ENCODE peak calls at places on chromosomes 5 and 9, in eight cellular contexts. Q is A549, D is SK-N-SH, M is Panc1, L is HepG2, Y is HCT116, J is K562, G is HL-60. A is an unnamed sample.

GRCh38 chr9:96859461-96860198 is 5.3 kb upstream of the ZNF782 start:
- DNase-seq in D (peak), Q (no peak), G (no peak), J (no peak), M (no peak), L (no peak), Y (no peak), A (no peak)

GRCh38 chr5:169805527-169805934 is 168.5 kb downstream of the DOCK2 start:
- DNase-seq in Q (no peak), M (no peak), G (no peak), Y (no peak), J (peak), D (no peak), L (no peak), A (no peak)

GRCh38 chr9:86958203-86958602 is 10.9 kb upstream of the GAS1 start:
- DNase-seq in J (no peak), Q (no peak), G (no peak), L (no peak), M (no peak), D (no peak), Y (no peak), A (no peak)

GRCh38 chr5:38607930-38608545 is 51.6 kb upstream of the LIFR start:
- DNase-seq in Q (no peak), G (no peak), L (peak), Y (no peak), D (no peak), J (no peak), M (no peak), A (no peak)

GRCh38 chr5:92559743-92560142 is 1021.3 kb downstream of the NR2F1-AS1 start:
- DNase-seq in D (no peak), L (no peak), J (no peak), M (no peak), Y (peak), Q (no peak), G (no peak), A (peak)

GRCh38 chr5:8905021-8905420 is 640.9 kb downstream of the SEMA5A start:
- DNase-seq in G (no peak), M (no peak), L (no peak), J (no peak), Y (no peak), D (no peak), Q (no peak), A (no peak)

GRCh38 chr5:1666812-1667588 is 132.6 kb downstream of the MRPL36 start:
- DNase-seq in Q (peak), M (no peak), L (no peak), G (no peak), D (peak), Y (no peak), J (peak), A (peak)

GRCh38 chr5:35012796-35013195 is 35.0 kb downstream of the AGXT2 start:
- DNase-seq in Q (no peak), Y (no peak), G (no peak), M (no peak), L (no peak), J (no peak), D (no peak), A (no peak)

GRCh38 chr5:133930061-133930823 is 38.2 kb downstream of the C5orf15 start:
- DNase-seq in Y (no peak), G (no peak), Q (no peak), D (no peak), J (peak), M (no peak), L (no peak), A (no peak)

GRCh38 chr9:28688172-28688571 is 1114.9 kb upstream of the C9orf72 start:
- DNase-seq in D (no peak), M (no peak), J (no peak), Q (no peak), Y (no peak), L (no peak), G (no peak), A (peak)

GRCh38 chr9:114811301-114811700 is 5.5 kb upstream of the TNFSF15 start:
- DNase-seq in D (no peak), G (no peak), M (no peak), L (no peak), Y (no peak), J (no peak), Q (no peak), A (no peak)

GRCh38 chr9:5499157-5499556 is 11.2 kb upstream of the PDCD1LG2 start:
- DNase-seq in Y (no peak), M (no peak), J (no peak), D (no peak), L (no peak), Q (no peak), G (no peak), A (no peak)

GRCh38 chr5:148913493-148913892 is 87.1 kb downstream of the ADRB2 start:
- DNase-seq in L (no peak), J (no peak), M (no peak), G (no peak), Q (no peak), Y (no peak), D (no peak), A (no peak)

GRCh38 chr5:52776116-52776515 is 11.6 kb upstream of the ITGA1 start:
- DNase-seq in Q (no peak), D (no peak), M (no peak), G (no peak), L (no peak), J (no peak), Y (no peak), A (no peak)

GRCh38 chr9:86600291-86600690 is 246.1 kb upstream of the TUT7 start:
- DNase-seq in Y (no peak), D (no peak), M (no peak), G (no peak), J (no peak), L (no peak), Q (no peak), A (no peak)

GRCh38 chr5:108989761-108990392 is 242.2 kb downstream of the FER start:
- DNase-seq in D (no peak), Q (no peak), G (no peak), J (no peak), Y (no peak), L (no peak), M (no peak), A (no peak)

GRCh38 chr5:157502143-157502647 is 42.2 kb downstream of the NIPAL4 start:
- DNase-seq in D (no peak), G (peak), J (no peak), L (no peak), Q (no peak), Y (no peak), M (no peak), A (no peak)

GRCh38 chr5:149857499-149857898 is 87.1 kb downstream of the PDE6A start:
- DNase-seq in J (no peak), G (no peak), M (no peak), L (no peak), Y (no peak), D (peak), Q (no peak), A (no peak)

GRCh38 chr9:37146372-37146771 is 26.0 kb downstream of the ZCCHC7 start:
- DNase-seq in M (no peak), Y (no peak), D (no peak), J (no peak), G (peak), L (no peak), Q (no peak), A (no peak)

GRCh38 chr9:13149454-13149853 is 130.0 kb downstream of the MPDZ start:
- DNase-seq in J (no peak), D (no peak), L (no peak), G (no peak), M (no peak), Q (no peak), Y (no peak), A (no peak)

GRCh38 chr5:61496406-61497307 is 164.6 kb downstream of the ZSWIM6 start:
- DNase-seq in L (no peak), M (no peak), G (no peak), D (peak), J (no peak), Q (no peak), Y (no peak), A (no peak)

GRCh38 chr5:99104538-99105132 is 175.8 kb upstream of the CHD1 start:
- DNase-seq in L (peak), M (peak), D (peak), G (no peak), Q (peak), Y (peak), J (peak), A (peak)

GRCh38 chr5:80122599-80122998 is 87.5 kb downstream of the THBS4 start:
- DNase-seq in Y (no peak), L (no peak), J (no peak), Q (no peak), G (peak), D (no peak), M (no peak), A (no peak)

GRCh38 chr5:3607541-3608147 is 12.0 kb downstream of the IRX1 start:
- DNase-seq in D (no peak), L (no peak), G (no peak), Q (no peak), Y (no peak), J (no peak), M (no peak), A (no peak)

GRCh38 chr9:126148994-126149393 is 177.6 kb upstream of the MVB12B start:
- DNase-seq in D (no peak), L (no peak), Y (no peak), M (no peak), Q (no peak), J (no peak), G (no peak), A (no peak)

GRCh38 chr5:140806834-140807775 is at the start of gene PCDHA4:
- DNase-seq in G (no peak), Y (no peak), D (peak), M (no peak), Q (peak), L (peak), J (no peak), A (peak)

GRCh38 chr5:59620535-59621212 is 272.9 kb downstream of the PDE4D start:
- DNase-seq in M (no peak), G (no peak), D (no peak), Q (no peak), L (no peak), Y (no peak), J (no peak), A (no peak)

GRCh38 chr9:130689572-130689936 is 4.0 kb upstream of the EXOSC2 start:
- DNase-seq in J (no peak), G (no peak), M (no peak), L (no peak), Y (no peak), D (no peak), Q (no peak), A (no peak)

GRCh38 chr5:122142480-122142879 is 13.1 kb downstream of the ZNF474 start:
- DNase-seq in L (no peak), G (no peak), J (no peak), D (no peak), M (no peak), Q (no peak), Y (no peak), A (no peak)

GRCh38 chr9:121581775-121582600 is 69.4 kb upstream of the DAB2IP start:
- DNase-seq in L (no peak), G (no peak), Y (no peak), D (no peak), M (no peak), J (no peak), Q (no peak), A (peak)

GRCh38 chr9:88527626-88528025 is 7.4 kb upstream of the NXNL2 start:
- DNase-seq in Y (no peak), D (no peak), G (no peak), L (no peak), M (no peak), Q (no peak), J (no peak), A (no peak)

GRCh38 chr9:33161589-33162132 is 5.5 kb downstream of the B4GALT1 start:
- DNase-seq in D (no peak), L (no peak), M (no peak), J (no peak), Q (no peak), Y (peak), G (no peak), A (no peak)

GRCh38 chr5:125311743-125312142 is 565.3 kb upstream of the ZNF608 start:
- DNase-seq in M (peak), L (no peak), Q (peak), Y (no peak), D (no peak), J (no peak), G (no peak), A (no peak)

GRCh38 chr9:135506327-135507103 is 6.0 kb downstream of the MRPS2 start:
- DNase-seq in Y (no peak), J (peak), M (no peak), L (no peak), D (peak), G (no peak), Q (no peak), A (peak)

GRCh38 chr9:19493174-19493811 is 84.5 kb downstream of the ACER2 start:
- DNase-seq in M (peak), J (peak), Q (peak), Y (peak), G (no peak), D (peak), L (peak), A (peak)

GRCh38 chr5:76403963-76404693 is 1.0 kb downstream of the IQGAP2 start:
- DNase-seq in M (no peak), L (peak), Q (peak), D (no peak), G (peak), Y (no peak), J (peak), A (peak)

GRCh38 chr5:36607838-36608783 is 1.7 kb downstream of the SLC1A3 start:
- DNase-seq in Q (no peak), D (no peak), L (no peak), G (no peak), Y (no peak), M (no peak), J (no peak), A (no peak)
- TF ChIP-seq REST in Q (no peak), D (no peak), L (no peak), G (no peak), Y (no peak), M (no peak), J (no peak), A (no peak)

GRCh38 chr9:101479337-101480045 is 43.9 kb upstream of the ALDOB start:
- DNase-seq in L (no peak), G (no peak), Q (no peak), M (no peak), J (no peak), Y (no peak), D (no peak), A (peak)
- TF ChIP-seq REST in L (no peak), G (no peak), Q (no peak), M (no peak), J (no peak), Y (no peak), D (no peak), A (no peak)

GRCh38 chr5:67209141-67209771 is 12.7 kb upstream of the CD180 start:
- DNase-seq in G (peak), L (peak), Y (peak), J (peak), M (peak), D (peak), Q (peak), A (peak)
- TF ChIP-seq REST in G (no peak), L (no peak), Y (no peak), J (no peak), M (no peak), D (no peak), Q (no peak), A (no peak)

GRCh38 chr5:96439477-96440184 is 6.6 kb upstream of the PCSK1 start:
- DNase-seq in Q (no peak), G (no peak), J (no peak), M (no peak), Y (no peak), D (no peak), L (no peak), A (no peak)
- TF ChIP-seq REST in Q (no peak), G (no peak), J (no peak), M (no peak), Y (no peak), D (no peak), L (no peak), A (no peak)

GRCh38 chr9:95029251-95029650 is 288.3 kb downstream of the FANCC start:
- DNase-seq in J (no peak), G (no peak), D (no peak), Y (no peak), L (no peak), M (no peak), Q (no peak), A (no peak)
- TF ChIP-seq REST in J (no peak), G (no peak), D (no peak), Y (no peak), L (no peak), M (no peak), Q (no peak), A (no peak)

GRCh38 chr5:164360589-164360988 is 855.2 kb downstream of the MAT2B start:
- DNase-seq in L (no peak), Q (no peak), G (no peak), D (no peak), M (no peak), Y (no peak), J (no peak), A (no peak)
- TF ChIP-seq REST in L (no peak), Q (no peak), G (no peak), D (no peak), M (no peak), Y (no peak), J (no peak), A (no peak)

GRCh38 chr5:173696216-173696615 is 79.8 kb upstream of the BOD1 start:
- DNase-seq in M (no peak), Q (no peak), J (no peak), G (no peak), L (no peak), D (no peak), Y (no peak), A (no peak)
- TF ChIP-seq REST in M (no peak), Q (no peak), J (no peak), G (no peak), L (no peak), D (no peak), Y (no peak), A (no peak)

GRCh38 chr9:101706261-101706798 is 32.1 kb downstream of the GRIN3A start:
- DNase-seq in L (no peak), Q (no peak), G (no peak), M (no peak), Y (no peak), J (no peak), D (no peak), A (peak)

GRCh38 chr9:101707708-101708107 is 30.7 kb downstream of the GRIN3A start:
- DNase-seq in Q (no peak), D (no peak), G (no peak), J (no peak), L (no peak), Y (no peak), M (no peak), A (peak)

GRCh38 chr9:101705135-101705661 is 33.2 kb downstream of the GRIN3A start:
- DNase-seq in D (no peak), M (no peak), Q (no peak), J (no peak), Y (no peak), L (no peak), G (no peak), A (peak)

GRCh38 chr9:101706929-101707328 is 31.5 kb downstream of the GRIN3A start:
- DNase-seq in D (peak), M (no peak), Q (no peak), G (no peak), Y (no peak), L (no peak), J (no peak), A (no peak)

GRCh38 chr9:101702257-101702656 is 36.2 kb downstream of the GRIN3A start:
- DNase-seq in Y (no peak), M (no peak), J (no peak), L (no peak), D (no peak), Q (no peak), G (no peak), A (no peak)
- TF ChIP-seq REST in Y (no peak), M (no peak), J (no peak), L (no peak), D (no peak), Q (no peak), G (no peak), A (no peak)

GRCh38 chr9:79382468-79382867 is 189.3 kb upstream of the TLE4 start:
- DNase-seq in J (no peak), Q (no peak), D (no peak), G (no peak), Y (no peak), L (no peak), M (no peak), A (no peak)
- TF ChIP-seq REST in J (no peak), Q (no peak), D (no peak), G (no peak), Y (no peak), L (no peak), M (no peak), A (no peak)

GRCh38 chr5:178113841-178114324 is 551 bp downstream of the N4BP3 start:
- DNase-seq in Q (no peak), G (no peak), J (peak), D (peak), M (no peak), L (no peak), Y (no peak), A (peak)
- TF ChIP-seq REST in Q (no peak), G (no peak), J (no peak), D (no peak), M (no peak), L (no peak), Y (no peak), A (no peak)

A was measured in GM23338.